ENCODE peak calls at places on chromosomes 5 and 9, in four cellular contexts. L is stomach, W is uterus, C is A549. P is an unnamed sample.

GRCh38 chr5:59206132-59206581 is 623.3 kb downstream of the RAB3C start:
- DNase-seq in W (no peak), C (peak), L (no peak), P (no peak)

GRCh38 chr5:180910735-180911134 is 11.8 kb downstream of the BTNL8 start:
- DNase-seq in L (no peak), W (no peak), C (no peak), P (no peak)

GRCh38 chr9:37859043-37859442 is 44.9 kb downstream of the SLC25A51 start:
- DNase-seq in W (no peak), L (no peak), C (peak), P (no peak)

GRCh38 chr5:135843571-135844337 is 9.3 kb downstream of the SLC25A48 start:
- DNase-seq in L (no peak), C (no peak), W (no peak), P (no peak)

GRCh38 chr9:108606408-108606807 is 249.4 kb downstream of the ACTL7B start:
- DNase-seq in W (no peak), L (no peak), C (peak), P (no peak)

GRCh38 chr5:95029569-95030366 is 255.1 kb downstream of the MCTP1 start:
- DNase-seq in L (no peak), W (no peak), C (no peak), P (no peak)

GRCh38 chr9:35353731-35354365 is 136.1 kb upstream of the RUSC2 start:
- DNase-seq in L (no peak), C (no peak), W (no peak), P (no peak)

GRCh38 chr5:134458234-134458633 is 46.6 kb upstream of the CDKN2AIPNL start:
- DNase-seq in L (no peak), C (no peak), W (peak), P (peak)

GRCh38 chr5:1893754-1894153 is 11.0 kb upstream of the IRX4 start:
- DNase-seq in L (no peak), C (no peak), W (no peak), P (peak)

GRCh38 chr9:21965401-21965951 is 28.7 kb downstream of the CDKN2A start:
- DNase-seq in W (no peak), C (no peak), L (peak), P (peak)

GRCh38 chr5:110751902-110752762 is 13.3 kb downstream of the SLC25A46 start:
- DNase-seq in L (no peak), W (no peak), C (no peak), P (no peak)

GRCh38 chr5:144206136-144206535 is 35.5 kb downstream of the KCTD16 start:
- DNase-seq in W (no peak), C (no peak), L (no peak), P (no peak)

GRCh38 chr5:140875085-140876065 is at the start of gene PCDHA12:
- DNase-seq in C (peak), L (no peak), W (no peak), P (no peak)

GRCh38 chr9:71614409-71614808 is 153.9 kb downstream of the CEMIP2 start:
- DNase-seq in L (no peak), W (no peak), C (no peak), P (no peak)

GRCh38 chr5:173689171-173689676 is 72.8 kb upstream of the BOD1 start:
- DNase-seq in W (no peak), L (peak), C (peak), P (no peak)
- H3K4me3 ChIP-seq in W (no peak), L (peak), C (peak), P (no peak)

GRCh38 chr5:150485770-150486401 is 22.0 kb upstream of the NDST1 start:
- DNase-seq in C (peak), L (peak), W (peak), P (no peak)

GRCh38 chr5:150487199-150488061 is 20.5 kb upstream of the NDST1 start:
- DNase-seq in L (peak), W (peak), C (peak), P (peak)

GRCh38 chr5:150484964-150485769 is 22.8 kb upstream of the NDST1 start:
- DNase-seq in C (no peak), W (no peak), L (no peak), P (peak)

GRCh38 chr5:150488519-150489357 is 19.2 kb upstream of the NDST1 start:
- DNase-seq in L (peak), C (no peak), W (peak), P (no peak)

GRCh38 chr5:150486402-150487198 is 21.3 kb upstream of the NDST1 start:
- DNase-seq in W (peak), C (peak), L (peak), P (peak)
- TF ChIP-seq POLR2A in W (no peak), C (no peak), L (no peak), P (no peak)

GRCh38 chr5:81776258-81776657 is 25.4 kb upstream of the SSBP2 start:
- DNase-seq in L (peak), C (no peak), W (no peak), P (no peak)

GRCh38 chr5:81782811-81783210 is 31.9 kb upstream of the SSBP2 start:
- DNase-seq in W (no peak), C (no peak), L (no peak), P (no peak)

GRCh38 chr5:81779935-81780266 is 29.0 kb upstream of the SSBP2 start:
- DNase-seq in L (no peak), C (no peak), W (no peak), P (no peak)

GRCh38 chr5:81779125-81779934 is 28.4 kb upstream of the SSBP2 start:
- DNase-seq in C (no peak), L (peak), W (peak), P (peak)

GRCh38 chr5:81778642-81779041 is 27.7 kb upstream of the SSBP2 start:
- DNase-seq in L (no peak), W (peak), C (no peak), P (no peak)
- H3K4me3 ChIP-seq in L (peak), W (peak), C (no peak), P (peak)

GRCh38 chr9:130124471-130124870 is 47.7 kb upstream of the NCS1 start:
- DNase-seq in W (no peak), C (no peak), L (no peak), P (peak)

GRCh38 chr9:130128251-130128650 is 44.0 kb upstream of the NCS1 start:
- DNase-seq in W (no peak), C (no peak), L (peak), P (peak)

GRCh38 chr9:130129425-130130061 is 42.7 kb upstream of the NCS1 start:
- DNase-seq in L (no peak), W (no peak), C (no peak), P (no peak)

GRCh38 chr9:130126721-130127429 is 45.3 kb upstream of the NCS1 start:
- DNase-seq in C (no peak), L (no peak), W (no peak), P (no peak)

GRCh38 chr9:130128782-130129424 is 43.3 kb upstream of the NCS1 start:
- DNase-seq in L (no peak), W (no peak), C (no peak), P (peak)
- TF ChIP-seq POLR2A in L (no peak), W (no peak), C (no peak), P (no peak)

GRCh38 chr5:172451771-172452197 is 2.5 kb downstream of the SH3PXD2B start:
- DNase-seq in L (peak), W (peak), C (peak), P (peak)

GRCh38 chr5:172453206-172453985 is 929 bp downstream of the SH3PXD2B start:
- DNase-seq in L (peak), W (peak), C (peak), P (no peak)

GRCh38 chr5:172453986-172454354 is 355 bp downstream of the SH3PXD2B start:
- DNase-seq in W (peak), C (peak), L (no peak), P (no peak)

GRCh38 chr5:172450861-172451695 is 3.2 kb downstream of the SH3PXD2B start:
- DNase-seq in W (peak), L (no peak), C (peak), P (peak)

DNA sequence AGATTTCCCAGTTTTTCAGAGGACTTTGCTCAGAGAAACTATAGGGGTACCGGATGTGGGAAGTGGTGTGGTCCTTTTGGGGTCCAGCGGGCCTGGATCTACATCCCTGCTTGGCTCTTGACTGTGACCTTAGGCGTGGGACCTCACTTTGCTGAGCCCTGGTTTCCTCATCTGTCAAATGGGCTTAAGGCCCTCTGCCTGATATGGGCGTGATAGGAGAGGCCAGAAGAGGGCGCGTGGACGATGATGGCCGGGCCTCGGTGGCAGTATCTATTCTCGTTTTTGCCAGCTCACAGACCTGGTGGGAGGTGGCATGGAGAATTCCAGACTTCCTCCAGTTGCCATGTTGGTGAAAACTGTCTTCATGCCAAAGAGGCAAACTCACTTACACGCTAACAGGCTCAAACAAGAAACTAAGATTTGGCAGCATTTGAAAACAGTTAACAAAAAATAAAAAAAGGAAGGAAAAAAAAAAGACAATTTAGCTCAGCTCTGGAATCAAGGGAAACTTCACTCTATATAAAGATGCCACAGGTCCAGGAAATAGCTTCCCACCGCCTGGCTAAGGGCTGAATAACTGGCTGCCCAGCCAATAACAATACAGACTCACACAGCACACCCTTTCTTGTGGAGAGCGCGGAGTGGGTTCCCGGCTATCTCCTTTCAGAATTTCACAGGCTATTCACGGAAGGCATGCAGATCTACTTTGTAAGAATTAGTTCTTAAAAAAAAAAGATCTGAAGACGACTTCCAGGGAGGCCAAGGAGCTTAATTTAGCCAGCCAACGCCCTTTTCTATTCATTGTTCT is 1.7 kb downstream of the SH3PXD2B start:
- DNase-seq in W (peak), C (peak), L (peak), P (peak)
- H3K4me3 ChIP-seq in W (peak), C (peak), L (peak), P (no peak)

GRCh38 chr9:111038336-111039202 is at the start of gene LPAR1:
- DNase-seq in W (peak), C (peak), L (peak), P (peak)
- TF ChIP-seq POLR2A in W (no peak), C (peak), L (no peak), P (no peak)

GRCh38 chr9:104855837-104856236 is 72.1 kb downstream of the ABCA1 start:
- DNase-seq in C (no peak), L (no peak), W (no peak), P (no peak)

GRCh38 chr9:104856413-104856941 is 71.5 kb downstream of the ABCA1 start:
- DNase-seq in W (no peak), C (no peak), L (no peak), P (no peak)

GRCh38 chr9:104851521-104851920 is 76.4 kb downstream of the ABCA1 start:
- DNase-seq in C (no peak), L (peak), W (no peak), P (no peak)

GRCh38 chr9:104858271-104858670 is 69.7 kb downstream of the ABCA1 start:
- DNase-seq in C (no peak), L (no peak), W (no peak), P (no peak)

GRCh38 chr9:104854613-104855012 is 73.3 kb downstream of the ABCA1 start:
- DNase-seq in L (no peak), W (no peak), C (no peak), P (no peak)
- H3K4me3 ChIP-seq in L (no peak), W (no peak), C (no peak), P (no peak)

GRCh38 chr9:99253134-99253533 is 31.1 kb downstream of the SEC61B start:
- DNase-seq in W (no peak), L (no peak), C (no peak), P (no peak)
- TF ChIP-seq POLR2A in W (no peak), L (no peak), C (no peak), P (no peak)

DNA sequence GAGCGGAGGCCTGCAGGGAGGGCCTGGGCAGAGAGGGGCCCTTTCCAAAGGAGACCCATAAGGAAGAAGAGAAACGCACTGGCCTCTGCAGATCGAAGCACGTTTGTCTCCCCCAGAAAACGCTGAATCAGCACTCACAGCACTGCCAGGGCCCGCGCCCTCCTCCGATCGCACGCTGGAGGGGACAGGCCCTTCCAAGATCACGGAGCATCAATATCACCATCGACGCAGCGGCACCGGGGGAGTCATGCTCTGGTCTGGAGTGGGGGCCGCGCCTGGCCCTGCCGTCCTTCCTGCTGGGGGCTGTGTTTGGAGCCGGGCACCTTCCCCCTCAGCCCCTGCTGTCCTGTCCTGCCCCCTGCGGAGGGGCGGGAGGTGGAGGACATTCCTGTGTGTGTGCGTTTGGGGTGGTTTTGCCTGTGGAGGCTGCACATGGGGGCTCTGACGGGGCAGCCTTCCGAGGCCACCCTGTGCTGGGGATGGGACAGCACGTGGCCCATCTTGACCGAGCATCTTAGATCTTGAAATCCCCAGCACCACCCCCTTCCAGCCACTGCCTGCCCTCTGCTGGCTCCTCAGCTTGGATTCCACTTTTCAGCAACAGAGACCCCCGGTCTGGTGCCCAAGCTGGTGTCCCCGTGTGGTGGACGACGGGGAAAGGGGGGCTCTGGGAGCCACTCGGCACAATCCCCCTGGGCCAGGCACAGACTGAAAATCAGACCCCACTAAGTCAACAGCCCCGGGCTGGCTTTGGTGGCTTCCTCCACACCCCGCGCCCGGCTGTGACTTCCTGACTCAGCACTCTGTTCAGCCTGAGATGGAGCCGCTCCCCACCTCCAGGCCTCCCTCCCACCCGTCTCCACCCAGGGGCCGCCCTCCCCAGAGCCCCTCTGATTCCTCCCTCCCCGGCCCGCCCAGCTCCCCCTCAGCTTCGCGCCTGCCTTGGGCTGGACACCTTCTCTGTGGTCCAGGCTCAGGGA is 8.3 kb downstream of the TMEM250 start:
- DNase-seq in W (no peak), C (no peak), L (no peak), P (peak)
- H3K4me3 ChIP-seq in W (peak), C (peak), L (peak), P (peak)

P was measured in spleen.